ENCODE peak calls at places on chromosome 6, in nine cellular contexts. One of them, this sample, is unnamed.

GRCh38 chr6:16466778-16467177 is 228.4 kb downstream of the GMPR start:
- DNase-seq in DMS 273 treated with DMSO at 0.1 percent for 48 hours: no peak
- DNase-seq in foreskin fibroblast: no peak
- DNase-seq in fibroblast of lung: no peak
- DNase-seq in iris pigment epithelial cell: no peak
- DNase-seq in stimulated activated CD4-positive, alpha-beta T cell treated with anti-CD3 and anti-CD28 coated beads, Interleukin-1b, Interleukin-23, amount 100 ng/mL, for 48 hours: no peak
- DNase-seq in activated naive CD4-positive, alpha-beta T cell treated with anti-CD3 and anti-CD28 coated beads for 36 hours: no peak
- DNase-seq in GM04503: no peak
- DNase-seq in CD8-positive, alpha-beta T cell: no peak
- DNase-seq in this sample: no peak

GRCh38 chr6:82415820-82416219 is 52.2 kb downstream of the TPBG start:
- DNase-seq in iris pigment epithelial cell: no peak
- DNase-seq in DMS 273 treated with DMSO at 0.1 percent for 48 hours: no peak
- DNase-seq in CD8-positive, alpha-beta T cell: no peak
- DNase-seq in GM04503: no peak
- DNase-seq in activated naive CD4-positive, alpha-beta T cell treated with anti-CD3 and anti-CD28 coated beads for 36 hours: no peak
- DNase-seq in foreskin fibroblast: peak; percentile 28
- DNase-seq in stimulated activated CD4-positive, alpha-beta T cell treated with anti-CD3 and anti-CD28 coated beads, Interleukin-1b, Interleukin-23, amount 100 ng/mL, for 48 hours: no peak
- DNase-seq in fibroblast of lung: no peak
- DNase-seq in this sample: no peak

GRCh38 chr6:116580198-116580597 is 8.9 kb downstream of the RWDD1 start:
- DNase-seq in CD8-positive, alpha-beta T cell: no peak
- DNase-seq in DMS 273 treated with DMSO at 0.1 percent for 48 hours: no peak
- DNase-seq in foreskin fibroblast: no peak
- DNase-seq in stimulated activated CD4-positive, alpha-beta T cell treated with anti-CD3 and anti-CD28 coated beads, Interleukin-1b, Interleukin-23, amount 100 ng/mL, for 48 hours: no peak
- DNase-seq in fibroblast of lung: no peak
- DNase-seq in iris pigment epithelial cell: peak; percentile 86
- DNase-seq in GM04503: no peak
- DNase-seq in activated naive CD4-positive, alpha-beta T cell treated with anti-CD3 and anti-CD28 coated beads for 36 hours: no peak
- DNase-seq in this sample: no peak

GRCh38 chr6:21999012-21999528 is 297.8 kb downstream of the PRL start:
- DNase-seq in fibroblast of lung: no peak
- DNase-seq in stimulated activated CD4-positive, alpha-beta T cell treated with anti-CD3 and anti-CD28 coated beads, Interleukin-1b, Interleukin-23, amount 100 ng/mL, for 48 hours: no peak
- DNase-seq in activated naive CD4-positive, alpha-beta T cell treated with anti-CD3 and anti-CD28 coated beads for 36 hours: no peak
- DNase-seq in foreskin fibroblast: peak; percentile 30
- DNase-seq in iris pigment epithelial cell: peak; percentile 84
- DNase-seq in DMS 273 treated with DMSO at 0.1 percent for 48 hours: peak; percentile 88
- DNase-seq in CD8-positive, alpha-beta T cell: no peak
- DNase-seq in GM04503: peak; percentile 27
- DNase-seq in this sample: no peak

GRCh38 chr6:50655848-50656453 is 57.4 kb upstream of the TFAP2D start:
- DNase-seq in fibroblast of lung: peak; percentile 0
- DNase-seq in activated naive CD4-positive, alpha-beta T cell treated with anti-CD3 and anti-CD28 coated beads for 36 hours: no peak
- DNase-seq in DMS 273 treated with DMSO at 0.1 percent for 48 hours: no peak
- DNase-seq in stimulated activated CD4-positive, alpha-beta T cell treated with anti-CD3 and anti-CD28 coated beads, Interleukin-1b, Interleukin-23, amount 100 ng/mL, for 48 hours: no peak
- DNase-seq in foreskin fibroblast: peak; percentile 8
- DNase-seq in CD8-positive, alpha-beta T cell: no peak
- DNase-seq in GM04503: no peak
- DNase-seq in iris pigment epithelial cell: peak; percentile 9
- DNase-seq in this sample: no peak

GRCh38 chr6:90938116-90938515 is 351.2 kb upstream of the MAP3K7 start:
- DNase-seq in fibroblast of lung: peak; percentile 0
- DNase-seq in activated naive CD4-positive, alpha-beta T cell treated with anti-CD3 and anti-CD28 coated beads for 36 hours: no peak
- DNase-seq in GM04503: peak; percentile 8
- DNase-seq in foreskin fibroblast: no peak
- DNase-seq in DMS 273 treated with DMSO at 0.1 percent for 48 hours: no peak
- DNase-seq in iris pigment epithelial cell: no peak
- DNase-seq in stimulated activated CD4-positive, alpha-beta T cell treated with anti-CD3 and anti-CD28 coated beads, Interleukin-1b, Interleukin-23, amount 100 ng/mL, for 48 hours: no peak
- DNase-seq in CD8-positive, alpha-beta T cell: no peak
- DNase-seq in this sample: no peak

GRCh38 chr6:108744996-108745395 is 103.2 kb upstream of the ARMC2 start:
- DNase-seq in iris pigment epithelial cell: no peak
- DNase-seq in stimulated activated CD4-positive, alpha-beta T cell treated with anti-CD3 and anti-CD28 coated beads, Interleukin-1b, Interleukin-23, amount 100 ng/mL, for 48 hours: no peak
- DNase-seq in DMS 273 treated with DMSO at 0.1 percent for 48 hours: no peak
- DNase-seq in GM04503: no peak
- DNase-seq in foreskin fibroblast: no peak
- DNase-seq in activated naive CD4-positive, alpha-beta T cell treated with anti-CD3 and anti-CD28 coated beads for 36 hours: no peak
- DNase-seq in fibroblast of lung: no peak
- DNase-seq in CD8-positive, alpha-beta T cell: no peak
- DNase-seq in this sample: no peak

GRCh38 chr6:11833626-11834592 is 55.3 kb upstream of the ADTRP start:
- DNase-seq in GM04503: no peak
- DNase-seq in stimulated activated CD4-positive, alpha-beta T cell treated with anti-CD3 and anti-CD28 coated beads, Interleukin-1b, Interleukin-23, amount 100 ng/mL, for 48 hours: no peak
- DNase-seq in activated naive CD4-positive, alpha-beta T cell treated with anti-CD3 and anti-CD28 coated beads for 36 hours: no peak
- DNase-seq in fibroblast of lung: no peak
- DNase-seq in iris pigment epithelial cell: no peak
- DNase-seq in CD8-positive, alpha-beta T cell: no peak
- DNase-seq in foreskin fibroblast: no peak
- DNase-seq in DMS 273 treated with DMSO at 0.1 percent for 48 hours: no peak
- DNase-seq in this sample: no peak

GRCh38 chr6:1884313-1884712 is 274.6 kb downstream of the FOXC1 start:
- DNase-seq in DMS 273 treated with DMSO at 0.1 percent for 48 hours: no peak
- DNase-seq in activated naive CD4-positive, alpha-beta T cell treated with anti-CD3 and anti-CD28 coated beads for 36 hours: no peak
- DNase-seq in GM04503: no peak
- DNase-seq in stimulated activated CD4-positive, alpha-beta T cell treated with anti-CD3 and anti-CD28 coated beads, Interleukin-1b, Interleukin-23, amount 100 ng/mL, for 48 hours: no peak
- DNase-seq in CD8-positive, alpha-beta T cell: no peak
- DNase-seq in iris pigment epithelial cell: no peak
- DNase-seq in foreskin fibroblast: no peak
- DNase-seq in fibroblast of lung: no peak
- DNase-seq in this sample: no peak

GRCh38 chr6:2744206-2744771 is 6.4 kb downstream of the MYLK4 start:
- DNase-seq in stimulated activated CD4-positive, alpha-beta T cell treated with anti-CD3 and anti-CD28 coated beads, Interleukin-1b, Interleukin-23, amount 100 ng/mL, for 48 hours: no peak
- DNase-seq in DMS 273 treated with DMSO at 0.1 percent for 48 hours: no peak
- DNase-seq in activated naive CD4-positive, alpha-beta T cell treated with anti-CD3 and anti-CD28 coated beads for 36 hours: no peak
- DNase-seq in GM04503: no peak
- DNase-seq in iris pigment epithelial cell: peak; percentile 21
- DNase-seq in fibroblast of lung: peak; percentile 25
- DNase-seq in foreskin fibroblast: peak; percentile 37
- DNase-seq in CD8-positive, alpha-beta T cell: no peak
- DNase-seq in this sample: peak; percentile 47

GRCh38 chr6:166342293-166343156 is at the start of gene SFT2D1:
- DNase-seq in CD8-positive, alpha-beta T cell: peak; percentile 84
- DNase-seq in stimulated activated CD4-positive, alpha-beta T cell treated with anti-CD3 and anti-CD28 coated beads, Interleukin-1b, Interleukin-23, amount 100 ng/mL, for 48 hours: peak; percentile 78
- DNase-seq in fibroblast of lung: peak; percentile 77
- DNase-seq in activated naive CD4-positive, alpha-beta T cell treated with anti-CD3 and anti-CD28 coated beads for 36 hours: peak; percentile 74
- DNase-seq in GM04503: peak; percentile 24
- DNase-seq in DMS 273 treated with DMSO at 0.1 percent for 48 hours: no peak
- DNase-seq in foreskin fibroblast: peak; percentile 91
- DNase-seq in iris pigment epithelial cell: peak; percentile 77
- DNase-seq in this sample: peak; percentile 89

GRCh38 chr6:21769973-21770372 is 176.4 kb downstream of the SOX4 start:
- DNase-seq in DMS 273 treated with DMSO at 0.1 percent for 48 hours: no peak
- DNase-seq in iris pigment epithelial cell: peak; percentile 28
- DNase-seq in activated naive CD4-positive, alpha-beta T cell treated with anti-CD3 and anti-CD28 coated beads for 36 hours: no peak
- DNase-seq in fibroblast of lung: no peak
- DNase-seq in CD8-positive, alpha-beta T cell: no peak
- DNase-seq in stimulated activated CD4-positive, alpha-beta T cell treated with anti-CD3 and anti-CD28 coated beads, Interleukin-1b, Interleukin-23, amount 100 ng/mL, for 48 hours: no peak
- DNase-seq in GM04503: no peak
- DNase-seq in foreskin fibroblast: no peak
- DNase-seq in this sample: no peak

GRCh38 chr6:168526841-168527281 is 85.9 kb downstream of the SMOC2 start:
- DNase-seq in DMS 273 treated with DMSO at 0.1 percent for 48 hours: no peak
- DNase-seq in iris pigment epithelial cell: no peak
- DNase-seq in activated naive CD4-positive, alpha-beta T cell treated with anti-CD3 and anti-CD28 coated beads for 36 hours: no peak
- DNase-seq in stimulated activated CD4-positive, alpha-beta T cell treated with anti-CD3 and anti-CD28 coated beads, Interleukin-1b, Interleukin-23, amount 100 ng/mL, for 48 hours: no peak
- DNase-seq in foreskin fibroblast: no peak
- DNase-seq in fibroblast of lung: no peak
- DNase-seq in GM04503: no peak
- DNase-seq in CD8-positive, alpha-beta T cell: no peak
- DNase-seq in this sample: peak; percentile 50

GRCh38 chr6:87756858-87757257 is 54.8 kb upstream of the AKIRIN2 start:
- DNase-seq in iris pigment epithelial cell: peak; percentile 85
- DNase-seq in fibroblast of lung: peak; percentile 68
- DNase-seq in DMS 273 treated with DMSO at 0.1 percent for 48 hours: peak; percentile 21
- DNase-seq in GM04503: peak; percentile 64
- DNase-seq in stimulated activated CD4-positive, alpha-beta T cell treated with anti-CD3 and anti-CD28 coated beads, Interleukin-1b, Interleukin-23, amount 100 ng/mL, for 48 hours: peak; percentile 57
- DNase-seq in foreskin fibroblast: peak; percentile 73
- DNase-seq in CD8-positive, alpha-beta T cell: no peak
- DNase-seq in activated naive CD4-positive, alpha-beta T cell treated with anti-CD3 and anti-CD28 coated beads for 36 hours: peak; percentile 33
- DNase-seq in this sample: no peak

GRCh38 chr6:133184798-133185380 is 56.3 kb upstream of the EYA4 start:
- DNase-seq in CD8-positive, alpha-beta T cell: no peak
- DNase-seq in DMS 273 treated with DMSO at 0.1 percent for 48 hours: peak; percentile 17
- DNase-seq in fibroblast of lung: peak; percentile 77
- DNase-seq in GM04503: peak; percentile 0
- DNase-seq in stimulated activated CD4-positive, alpha-beta T cell treated with anti-CD3 and anti-CD28 coated beads, Interleukin-1b, Interleukin-23, amount 100 ng/mL, for 48 hours: no peak
- DNase-seq in foreskin fibroblast: peak; percentile 54
- DNase-seq in activated naive CD4-positive, alpha-beta T cell treated with anti-CD3 and anti-CD28 coated beads for 36 hours: no peak
- DNase-seq in iris pigment epithelial cell: peak; percentile 32
- DNase-seq in this sample: no peak

GRCh38 chr6:14772188-14772587 is 473.7 kb upstream of the JARID2 start:
- DNase-seq in fibroblast of lung: no peak
- DNase-seq in CD8-positive, alpha-beta T cell: no peak
- DNase-seq in activated naive CD4-positive, alpha-beta T cell treated with anti-CD3 and anti-CD28 coated beads for 36 hours: no peak
- DNase-seq in GM04503: no peak
- DNase-seq in foreskin fibroblast: no peak
- DNase-seq in stimulated activated CD4-positive, alpha-beta T cell treated with anti-CD3 and anti-CD28 coated beads, Interleukin-1b, Interleukin-23, amount 100 ng/mL, for 48 hours: no peak
- DNase-seq in DMS 273 treated with DMSO at 0.1 percent for 48 hours: no peak
- DNase-seq in iris pigment epithelial cell: no peak
- DNase-seq in this sample: no peak

GRCh38 chr6:31525932-31526591 is 2.7 kb upstream of the MCCD1 start:
- DNase-seq in CD8-positive, alpha-beta T cell: peak; percentile 35
- DNase-seq in DMS 273 treated with DMSO at 0.1 percent for 48 hours: no peak
- DNase-seq in GM04503: peak; percentile 42
- DNase-seq in activated naive CD4-positive, alpha-beta T cell treated with anti-CD3 and anti-CD28 coated beads for 36 hours: no peak
- DNase-seq in fibroblast of lung: no peak
- DNase-seq in stimulated activated CD4-positive, alpha-beta T cell treated with anti-CD3 and anti-CD28 coated beads, Interleukin-1b, Interleukin-23, amount 100 ng/mL, for 48 hours: no peak
- DNase-seq in iris pigment epithelial cell: peak; percentile 75
- DNase-seq in foreskin fibroblast: peak; percentile 53
- DNase-seq in this sample: no peak

GRCh38 chr6:18260448-18261106 is 3.8 kb downstream of the DEK start:
- DNase-seq in fibroblast of lung: peak; percentile 36
- DNase-seq in GM04503: no peak
- DNase-seq in iris pigment epithelial cell: peak; percentile 49
- DNase-seq in activated naive CD4-positive, alpha-beta T cell treated with anti-CD3 and anti-CD28 coated beads for 36 hours: peak; percentile 44
- DNase-seq in CD8-positive, alpha-beta T cell: no peak
- DNase-seq in foreskin fibroblast: peak; percentile 68
- DNase-seq in DMS 273 treated with DMSO at 0.1 percent for 48 hours: no peak
- DNase-seq in stimulated activated CD4-positive, alpha-beta T cell treated with anti-CD3 and anti-CD28 coated beads, Interleukin-1b, Interleukin-23, amount 100 ng/mL, for 48 hours: peak; percentile 54
- DNase-seq in this sample: no peak

GRCh38 chr6:15911753-15912504 is 217.0 kb upstream of the MYLIP start:
- DNase-seq in activated naive CD4-positive, alpha-beta T cell treated with anti-CD3 and anti-CD28 coated beads for 36 hours: peak; percentile 69
- DNase-seq in foreskin fibroblast: no peak
- DNase-seq in DMS 273 treated with DMSO at 0.1 percent for 48 hours: no peak
- DNase-seq in fibroblast of lung: no peak
- DNase-seq in CD8-positive, alpha-beta T cell: no peak
- DNase-seq in GM04503: no peak
- DNase-seq in stimulated activated CD4-positive, alpha-beta T cell treated with anti-CD3 and anti-CD28 coated beads, Interleukin-1b, Interleukin-23, amount 100 ng/mL, for 48 hours: peak; percentile 74
- DNase-seq in iris pigment epithelial cell: no peak
- DNase-seq in this sample: no peak

GRCh38 chr6:7241709-7242645 is 71.0 kb downstream of the SSR1 start:
- DNase-seq in foreskin fibroblast: peak; percentile 38
- DNase-seq in iris pigment epithelial cell: peak; percentile 24
- DNase-seq in CD8-positive, alpha-beta T cell: no peak
- DNase-seq in GM04503: no peak
- DNase-seq in activated naive CD4-positive, alpha-beta T cell treated with anti-CD3 and anti-CD28 coated beads for 36 hours: no peak
- DNase-seq in DMS 273 treated with DMSO at 0.1 percent for 48 hours: no peak
- DNase-seq in fibroblast of lung: peak; percentile 48
- DNase-seq in stimulated activated CD4-positive, alpha-beta T cell treated with anti-CD3 and anti-CD28 coated beads, Interleukin-1b, Interleukin-23, amount 100 ng/mL, for 48 hours: no peak
- DNase-seq in this sample: no peak

GRCh38 chr6:113645576-113645970 is 211.6 kb upstream of the MARCKS start:
- DNase-seq in CD8-positive, alpha-beta T cell: no peak
- DNase-seq in fibroblast of lung: peak; percentile 41
- DNase-seq in GM04503: peak; percentile 95
- DNase-seq in activated naive CD4-positive, alpha-beta T cell treated with anti-CD3 and anti-CD28 coated beads for 36 hours: no peak
- DNase-seq in DMS 273 treated with DMSO at 0.1 percent for 48 hours: no peak
- DNase-seq in iris pigment epithelial cell: peak; percentile 98
- DNase-seq in foreskin fibroblast: peak; percentile 92
- DNase-seq in stimulated activated CD4-positive, alpha-beta T cell treated with anti-CD3 and anti-CD28 coated beads, Interleukin-1b, Interleukin-23, amount 100 ng/mL, for 48 hours: no peak
- DNase-seq in this sample: no peak

GRCh38 chr6:70838907-70839285 is 118.0 kb downstream of the B3GAT2 start:
- DNase-seq in GM04503: no peak
- DNase-seq in DMS 273 treated with DMSO at 0.1 percent for 48 hours: no peak
- DNase-seq in CD8-positive, alpha-beta T cell: no peak
- DNase-seq in iris pigment epithelial cell: peak; percentile 9
- DNase-seq in activated naive CD4-positive, alpha-beta T cell treated with anti-CD3 and anti-CD28 coated beads for 36 hours: no peak
- DNase-seq in fibroblast of lung: no peak
- DNase-seq in stimulated activated CD4-positive, alpha-beta T cell treated with anti-CD3 and anti-CD28 coated beads, Interleukin-1b, Interleukin-23, amount 100 ng/mL, for 48 hours: no peak
- DNase-seq in foreskin fibroblast: peak; percentile 22
- DNase-seq in this sample: no peak

GRCh38 chr6:82298012-82298411 is 50.5 kb upstream of the IBTK start:
- DNase-seq in activated naive CD4-positive, alpha-beta T cell treated with anti-CD3 and anti-CD28 coated beads for 36 hours: no peak
- DNase-seq in DMS 273 treated with DMSO at 0.1 percent for 48 hours: no peak
- DNase-seq in GM04503: no peak
- DNase-seq in stimulated activated CD4-positive, alpha-beta T cell treated with anti-CD3 and anti-CD28 coated beads, Interleukin-1b, Interleukin-23, amount 100 ng/mL, for 48 hours: no peak
- DNase-seq in fibroblast of lung: no peak
- DNase-seq in iris pigment epithelial cell: peak; percentile 55
- DNase-seq in foreskin fibroblast: peak; percentile 42
- DNase-seq in CD8-positive, alpha-beta T cell: no peak
- DNase-seq in this sample: no peak

GRCh38 chr6:123965894-123966293 is 162.2 kb downstream of the NKAIN2 start:
- DNase-seq in stimulated activated CD4-positive, alpha-beta T cell treated with anti-CD3 and anti-CD28 coated beads, Interleukin-1b, Interleukin-23, amount 100 ng/mL, for 48 hours: no peak
- DNase-seq in GM04503: no peak
- DNase-seq in CD8-positive, alpha-beta T cell: no peak
- DNase-seq in fibroblast of lung: peak; percentile 37
- DNase-seq in DMS 273 treated with DMSO at 0.1 percent for 48 hours: peak; percentile 15
- DNase-seq in iris pigment epithelial cell: no peak
- DNase-seq in foreskin fibroblast: no peak
- DNase-seq in activated naive CD4-positive, alpha-beta T cell treated with anti-CD3 and anti-CD28 coated beads for 36 hours: no peak
- DNase-seq in this sample: no peak

This sample was measured in heart right ventricle.